ENCODE peak calls at places on chromosomes 7 and 10, in six cellular contexts. Y, O, U, Q, X and W are unnamed samples.

GRCh38 chr7:14748461-14748860 is 154.1 kb downstream of the DGKB start:
- DNase-seq in Y (no peak), O (no peak), U (no peak), Q (peak), X (peak), W (no peak)

GRCh38 chr7:34438436-34438835 is 219.6 kb upstream of the NPSR1 start:
- DNase-seq in Y (no peak), O (no peak), U (no peak), Q (no peak), X (no peak), W (no peak)

GRCh38 chr10:83410570-83410969 is 728.7 kb upstream of the GHITM start:
- DNase-seq in Y (no peak), O (no peak), U (no peak), Q (no peak), X (no peak), W (no peak)

GRCh38 chr7:128405345-128406146 is 4.2 kb downstream of the IMPDH1 start:
- DNase-seq in Y (peak), O (peak), U (peak), Q (peak), X (no peak), W (peak)

GRCh38 chr7:110944966-110945644 is 145.8 kb upstream of the LRRN3 start:
- DNase-seq in Y (no peak), O (no peak), U (no peak), Q (no peak), X (no peak), W (no peak)

GRCh38 chr7:152847491-152847890 is 87.9 kb downstream of the ACTR3B start:
- DNase-seq in Y (no peak), O (no peak), U (no peak), Q (no peak), X (no peak), W (no peak)

GRCh38 chr10:21517134-21517982 is 8.1 kb downstream of the SKIDA1 start:
- DNase-seq in Y (no peak), O (no peak), U (peak), Q (peak), X (no peak), W (peak)

GRCh38 chr10:113454341-113455061 is 98.4 kb upstream of the HABP2 start:
- DNase-seq in Y (peak), O (no peak), U (peak), Q (peak), X (no peak), W (peak)

DNA sequence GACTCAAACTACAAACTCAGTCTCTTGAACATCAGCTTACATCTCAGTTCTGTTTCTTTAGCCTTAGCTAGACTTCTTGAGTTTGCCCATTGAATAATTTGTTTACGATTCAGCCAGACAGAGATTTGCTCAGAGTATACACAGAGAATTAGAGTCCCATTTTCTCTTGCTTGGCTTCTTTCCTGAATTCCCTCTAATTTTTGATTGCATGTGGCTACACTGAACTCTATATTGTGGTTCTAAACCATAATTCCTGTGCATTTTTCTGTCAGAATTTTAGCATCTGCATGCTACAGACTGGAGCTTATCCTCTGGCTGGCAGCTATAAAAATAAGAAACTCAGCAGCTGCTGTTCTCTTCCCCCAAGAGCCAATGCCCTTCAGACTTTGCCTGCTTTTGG is 354.9 kb downstream of the MDFIC start:
- DNase-seq in Y (no peak), O (no peak), U (no peak), Q (no peak), X (no peak), W (no peak)
- H3K4me3 ChIP-seq in Y (no peak), O (no peak), U (no peak), Q (no peak), X (no peak), W (no peak)

GRCh38 chr7:521221-522070 is 1.8 kb upstream of the PDGFA start:
- DNase-seq in Y (peak), O (no peak), U (peak), Q (peak), X (no peak), W (no peak)
- H3K4me3 ChIP-seq in Y (peak), O (no peak), U (peak), Q (peak), X (peak), W (no peak)

DNA sequence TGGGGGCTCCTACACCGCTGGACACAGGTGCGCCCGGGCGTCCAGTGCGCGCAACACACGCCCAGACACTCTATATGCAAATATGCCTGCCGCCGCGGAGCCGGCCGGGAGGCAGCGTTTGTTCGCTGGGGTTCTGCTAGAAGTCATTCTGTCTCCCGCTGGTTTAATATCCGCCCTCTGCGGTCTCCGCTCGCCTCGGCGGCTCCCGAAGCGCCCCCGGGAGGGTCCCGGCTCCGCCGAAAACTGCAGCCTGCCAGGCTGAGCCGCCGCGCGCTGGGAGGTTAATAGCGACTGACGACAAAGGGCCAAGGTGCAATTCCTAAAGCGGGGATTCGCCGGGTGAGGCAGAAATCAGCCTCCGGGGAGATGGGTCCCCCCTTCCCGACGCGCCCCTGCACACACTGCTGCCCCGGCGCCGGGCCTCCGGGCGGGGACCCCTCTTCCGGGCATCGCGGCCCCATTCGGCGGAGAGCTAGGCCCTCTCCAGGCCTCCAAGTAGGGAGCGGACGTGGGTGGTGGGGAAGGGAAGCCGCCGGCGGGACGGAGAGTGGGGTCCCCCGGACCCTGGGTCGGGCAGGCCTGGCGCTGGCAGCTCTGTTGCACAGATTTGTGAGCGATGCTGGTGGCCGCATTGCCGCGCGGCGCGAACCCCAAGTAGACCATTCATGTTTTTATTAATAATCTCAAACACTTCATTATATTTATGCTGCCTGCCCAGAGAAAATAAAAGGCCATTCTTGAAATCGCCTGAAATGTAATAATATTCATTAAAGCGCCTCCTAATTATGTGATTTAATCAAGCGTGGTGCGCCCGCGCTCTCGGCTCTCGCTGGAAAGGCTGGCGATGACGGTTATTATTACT is 9.1 kb downstream of the EN2 start:
- DNase-seq in Y (no peak), O (no peak), U (no peak), Q (no peak), X (no peak), W (no peak)
- H3K4me3 ChIP-seq in Y (peak), O (no peak), U (no peak), Q (no peak), X (no peak), W (no peak)

GRCh38 chr10:3877092-3878000 is 92.3 kb upstream of the KLF6 start:
- DNase-seq in Y (no peak), O (no peak), U (no peak), Q (peak), X (no peak), W (peak)
- H3K4me3 ChIP-seq in Y (no peak), O (no peak), U (peak), Q (peak), X (no peak), W (no peak)

DNA sequence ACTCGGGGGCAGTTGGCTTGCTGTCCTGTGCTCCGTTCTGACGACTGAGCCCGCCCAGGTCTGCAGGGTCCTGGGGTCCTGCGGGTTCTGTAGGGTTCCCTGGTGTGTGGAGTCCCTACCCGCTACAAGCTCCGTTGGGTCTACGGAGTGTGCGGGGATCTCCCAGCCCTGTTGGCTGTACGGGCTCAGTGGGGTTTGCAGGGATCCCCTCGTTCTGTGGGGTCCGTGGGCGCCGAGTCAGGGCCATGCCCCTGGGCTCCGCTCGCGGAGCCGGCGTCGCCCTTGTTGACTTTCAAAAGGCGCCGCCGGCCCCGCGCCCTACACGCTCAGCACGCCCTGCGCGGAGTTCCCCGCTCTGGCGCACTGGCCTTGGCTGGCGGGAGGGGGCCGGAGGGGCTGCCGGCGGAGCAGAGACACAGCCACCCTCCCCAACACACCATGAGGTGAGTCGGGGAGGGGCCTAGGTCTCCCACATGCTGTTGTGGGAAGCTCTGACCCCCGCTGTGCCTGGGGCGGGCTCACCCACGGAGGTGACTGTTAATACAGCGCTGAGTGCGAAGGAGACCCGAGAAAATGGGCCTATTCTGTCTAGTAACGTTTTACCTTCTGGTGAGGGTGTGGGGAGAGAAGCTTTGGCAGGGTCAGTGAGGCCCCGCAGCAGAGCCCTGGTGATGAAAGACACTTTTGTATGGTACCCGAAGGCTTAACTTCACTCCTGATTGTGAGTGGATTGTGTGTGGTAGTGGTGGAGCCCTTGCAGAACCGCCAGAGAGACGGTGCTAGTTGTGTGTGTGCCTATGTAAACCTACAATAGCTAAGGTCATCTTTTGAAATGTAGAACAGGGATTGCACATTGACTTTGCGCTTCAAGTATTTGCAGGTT is 8.1 kb downstream of the TASOR2 start:
- DNase-seq in Y (peak), O (peak), U (peak), Q (no peak), X (no peak), W (no peak)
- H3K4me3 ChIP-seq in Y (peak), O (peak), U (peak), Q (peak), X (peak), W (no peak)

GRCh38 chr7:139774376-139774775 is 3.4 kb downstream of the HIPK2 start:
- DNase-seq in Y (no peak), O (no peak), U (no peak), Q (no peak), X (peak), W (no peak)

GRCh38 chr7:139777304-139777890 is 401 bp downstream of the HIPK2 start:
- DNase-seq in Y (peak), O (peak), U (peak), Q (no peak), X (no peak), W (no peak)

GRCh38 chr7:139776486-139777303 is 1.1 kb downstream of the HIPK2 start:
- DNase-seq in Y (peak), O (peak), U (no peak), Q (peak), X (no peak), W (no peak)

GRCh38 chr7:139777948-139778841 is at the start of gene HIPK2:
- DNase-seq in Y (peak), O (peak), U (peak), Q (peak), X (no peak), W (peak)

DNA sequence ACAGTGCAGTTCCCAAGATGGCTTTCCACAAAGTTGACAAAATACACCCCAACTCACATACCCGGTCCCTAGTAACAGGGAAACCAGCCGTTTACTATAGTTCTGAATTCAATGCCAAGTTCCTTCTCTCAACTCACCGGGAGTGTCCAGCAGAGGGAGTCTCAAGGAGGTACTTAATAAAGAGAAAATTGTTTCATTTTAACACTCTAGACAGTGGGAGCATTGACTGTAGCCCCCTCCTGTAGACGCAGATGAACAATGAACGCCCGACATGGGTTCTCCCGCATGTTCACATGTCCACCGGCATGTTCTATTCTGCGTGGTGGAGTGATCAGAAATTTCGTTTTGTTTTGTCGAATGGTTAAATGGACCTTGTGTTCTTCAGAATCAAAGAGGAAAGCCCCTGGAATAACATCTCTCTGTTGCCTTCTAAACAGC is 1.9 kb downstream of the HIPK2 start:
- DNase-seq in Y (peak), O (peak), U (peak), Q (peak), X (no peak), W (peak)
- H3K4me3 ChIP-seq in Y (peak), O (peak), U (peak), Q (peak), X (peak), W (peak)

DNA sequence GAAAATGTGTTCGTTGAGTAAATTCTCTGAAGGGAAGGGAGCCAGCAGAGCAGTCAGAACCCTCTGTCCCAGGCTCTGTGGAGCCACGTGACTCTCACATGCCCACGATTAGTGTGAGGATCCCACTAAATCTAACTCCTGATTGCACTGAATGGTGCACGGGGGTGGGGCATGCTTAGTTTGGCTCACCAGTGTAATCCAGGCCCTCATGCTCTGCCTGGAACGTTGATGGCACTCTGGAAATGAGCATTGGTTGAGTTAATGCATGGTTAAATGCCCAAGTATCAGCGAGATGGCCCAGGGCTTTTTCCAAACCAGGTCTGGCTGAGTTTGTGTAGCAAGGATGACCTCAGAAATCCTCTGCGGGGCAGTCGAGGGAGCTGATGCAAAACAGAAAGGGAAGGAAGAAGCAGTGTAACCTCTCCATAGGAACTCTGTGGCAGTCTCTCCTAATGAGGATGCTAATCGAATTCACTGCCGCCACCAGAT is 98.3 kb downstream of the C10orf105 start:
- DNase-seq in Y (no peak), O (no peak), U (peak), Q (no peak), X (no peak), W (no peak)
- H3K4me3 ChIP-seq in Y (no peak), O (no peak), U (no peak), Q (no peak), X (no peak), W (no peak)

GRCh38 chr7:155804897-155805825 is 7.1 kb downstream of the SHH start:
- DNase-seq in Y (peak), O (peak), U (peak), Q (peak), X (no peak), W (peak)
- H3K4me3 ChIP-seq in Y (peak), O (peak), U (peak), Q (peak), X (peak), W (peak)